ENCODE peak calls at places on chromosome 22, in eight cellular contexts. T is GM03348; N is tibial nerve; Z is naive thymus-derived CD8-positive, alpha-beta T cell; P is CD8-positive, alpha-beta T cell; A is mucosa of gallbladder; C is lung microvascular endothelial cell; V is stimulated activated naive CD4-positive, alpha-beta T cell. Q is an unnamed sample.

GRCh38 chr22:29167032-29167911 is 38.4 kb upstream of the EMID1 start:
- DNase-seq in T (no peak), N (no peak), Z (peak), P (peak), A (no peak), C (no peak), V (no peak), Q (peak)

GRCh38 chr22:16783930-16784354 is 41.3 kb downstream of the XKR3 start:
- DNase-seq in T (peak), N (no peak), Z (no peak), P (no peak), A (no peak), C (no peak), V (no peak), Q (no peak)

GRCh38 chr22:49767355-49768062 is 60.2 kb downstream of the BRD1 start:
- DNase-seq in T (peak), N (no peak), Z (peak), P (no peak), A (no peak), C (peak), V (no peak), Q (peak)

GRCh38 chr22:30312053-30312452 is 14.7 kb downstream of the TBC1D10A start:
- DNase-seq in T (peak), N (no peak), Z (no peak), P (no peak), A (no peak), C (no peak), V (no peak), Q (no peak)

GRCh38 chr22:47076758-47077157 is 314.3 kb downstream of the TBC1D22A start:
- DNase-seq in T (no peak), N (no peak), Z (no peak), P (no peak), A (no peak), C (no peak), V (no peak), Q (no peak)

GRCh38 chr22:35597692-35598395 is 19.3 kb downstream of the MB start:
- DNase-seq in T (no peak), N (no peak), Z (no peak), P (no peak), A (no peak), C (no peak), V (no peak), Q (no peak)

GRCh38 chr22:18035740-18036139 is 11.4 kb upstream of the MICAL3 start:
- DNase-seq in T (no peak), N (no peak), Z (no peak), P (no peak), A (peak), C (no peak), V (no peak), Q (no peak)

GRCh38 chr22:43440556-43440955 is 28.7 kb downstream of the MPPED1 start:
- DNase-seq in T (no peak), N (no peak), Z (no peak), P (no peak), A (no peak), C (no peak), V (no peak), Q (no peak)

GRCh38 chr22:48960576-48960975 is 867.1 kb downstream of the BRD1 start:
- DNase-seq in T (no peak), N (no peak), Z (peak), P (no peak), A (no peak), C (no peak), V (no peak), Q (no peak)

GRCh38 chr22:20957691-20958440 is 9.2 kb upstream of the AIFM3 start:
- DNase-seq in T (peak), N (no peak), Z (no peak), P (no peak), A (no peak), C (no peak), V (no peak), Q (no peak)

GRCh38 chr22:50244420-50245213 is at the start of gene TUBGCP6:
- DNase-seq in T (peak), N (peak), Z (peak), P (peak), A (peak), C (peak), V (peak), Q (peak)

GRCh38 chr22:37175414-37176144 is 12.5 kb downstream of the C1QTNF6 start:
- DNase-seq in T (no peak), N (no peak), Z (no peak), P (no peak), A (no peak), C (peak), V (no peak), Q (peak)

GRCh38 chr22:44622147-44622427 is 79.9 kb upstream of the PRR5 start:
- DNase-seq in T (no peak), N (no peak), Z (no peak), P (no peak), A (no peak), C (no peak), V (no peak), Q (no peak)

GRCh38 chr22:26398741-26399153 is 30.3 kb upstream of the ASPHD2 start:
- DNase-seq in T (peak), N (peak), Z (peak), P (peak), A (peak), C (peak), V (no peak), Q (peak)

GRCh38 chr22:35407352-35407751 is 7.4 kb downstream of the MCM5 start:
- DNase-seq in T (no peak), N (no peak), Z (no peak), P (no peak), A (no peak), C (no peak), V (no peak), Q (no peak)

GRCh38 chr22:50506611-50507420 is 686 bp downstream of the LMF2 start:
- DNase-seq in T (no peak), N (no peak), Z (no peak), P (no peak), A (no peak), C (no peak), V (no peak), Q (no peak)

GRCh38 chr22:44403166-44403565 is 90.4 kb upstream of the SHISAL1 start:
- DNase-seq in T (no peak), N (no peak), Z (no peak), P (no peak), A (no peak), C (no peak), V (no peak), Q (no peak)

GRCh38 chr22:39327995-39328754 is 8.8 kb upstream of the RPL3 start:
- DNase-seq in T (no peak), N (no peak), Z (no peak), P (no peak), A (no peak), C (no peak), V (no peak), Q (no peak)

GRCh38 chr22:50436134-50436830 is 38.6 kb downstream of the SBF1 start:
- DNase-seq in T (no peak), N (no peak), Z (no peak), P (no peak), A (no peak), C (no peak), V (no peak), Q (no peak)

GRCh38 chr22:47316020-47316419 is 553.6 kb downstream of the TBC1D22A start:
- DNase-seq in T (no peak), N (no peak), Z (no peak), P (no peak), A (no peak), C (no peak), V (no peak), Q (no peak)

GRCh38 chr22:22929381-22930221 is 42.0 kb downstream of the IGLL5 start:
- DNase-seq in T (no peak), N (no peak), Z (no peak), P (no peak), A (no peak), C (no peak), V (no peak), Q (no peak)